ENCODE peak calls at places on chromosomes 13 and 19, in seven cellular contexts. One of them, this sample, is unnamed.

GRCh38 chr13:95714142-95714832 is 37.3 kb downstream of the DNAJC3 start:
- DNase-seq in erythroblast: no peak
- DNase-seq in SIG-M5: peak
- DNase-seq in epithelial cell of esophagus: peak
- DNase-seq in bronchial epithelial cell: peak
- DNase-seq in NCI-H446: no peak
- DNase-seq in C1 segment of cervical spinal cord: no peak
- DNase-seq in this sample: no peak

GRCh38 chr19:7397687-7398086 is 49.0 kb downstream of the ARHGEF18 start:
- DNase-seq in erythroblast: no peak
- DNase-seq in SIG-M5: no peak
- DNase-seq in epithelial cell of esophagus: peak
- DNase-seq in bronchial epithelial cell: peak
- DNase-seq in NCI-H446: no peak
- DNase-seq in C1 segment of cervical spinal cord: no peak
- DNase-seq in this sample: no peak

GRCh38 chr19:42229855-42230331 is 9.8 kb downstream of the ZNF526 start:
- DNase-seq in erythroblast: peak
- DNase-seq in SIG-M5: no peak
- DNase-seq in epithelial cell of esophagus: no peak
- DNase-seq in bronchial epithelial cell: no peak
- DNase-seq in NCI-H446: no peak
- DNase-seq in C1 segment of cervical spinal cord: no peak
- DNase-seq in this sample: peak

GRCh38 chr13:67094952-67095351 is 135.2 kb downstream of the PCDH9 start:
- DNase-seq in erythroblast: no peak
- DNase-seq in SIG-M5: no peak
- DNase-seq in epithelial cell of esophagus: no peak
- DNase-seq in bronchial epithelial cell: no peak
- DNase-seq in NCI-H446: no peak
- DNase-seq in C1 segment of cervical spinal cord: no peak
- DNase-seq in this sample: no peak

GRCh38 chr13:108961542-108962125 is 332.2 kb downstream of the MYO16 start:
- DNase-seq in erythroblast: peak
- DNase-seq in SIG-M5: peak
- DNase-seq in epithelial cell of esophagus: peak
- DNase-seq in bronchial epithelial cell: peak
- DNase-seq in NCI-H446: peak
- DNase-seq in C1 segment of cervical spinal cord: no peak
- DNase-seq in this sample: no peak

GRCh38 chr13:51168623-51169022 is 53.6 kb upstream of the FAM124A start:
- DNase-seq in erythroblast: no peak
- DNase-seq in SIG-M5: no peak
- DNase-seq in epithelial cell of esophagus: no peak
- DNase-seq in bronchial epithelial cell: no peak
- DNase-seq in NCI-H446: no peak
- DNase-seq in C1 segment of cervical spinal cord: no peak
- DNase-seq in this sample: no peak

GRCh38 chr19:10009269-10009665 is 1.0 kb downstream of the COL5A3 start:
- DNase-seq in erythroblast: peak
- DNase-seq in SIG-M5: no peak
- DNase-seq in epithelial cell of esophagus: no peak
- DNase-seq in bronchial epithelial cell: no peak
- DNase-seq in NCI-H446: no peak
- DNase-seq in C1 segment of cervical spinal cord: peak
- DNase-seq in this sample: no peak

GRCh38 chr19:13089139-13089856 is 13.4 kb downstream of the LYL1 start:
- DNase-seq in erythroblast: peak
- DNase-seq in SIG-M5: no peak
- DNase-seq in epithelial cell of esophagus: no peak
- DNase-seq in bronchial epithelial cell: peak
- DNase-seq in NCI-H446: no peak
- DNase-seq in C1 segment of cervical spinal cord: no peak
- DNase-seq in this sample: peak

GRCh38 chr13:38921081-38921480 is 69.5 kb downstream of the STOML3 start:
- DNase-seq in erythroblast: no peak
- DNase-seq in SIG-M5: no peak
- DNase-seq in epithelial cell of esophagus: peak
- DNase-seq in bronchial epithelial cell: peak
- DNase-seq in NCI-H446: no peak
- DNase-seq in C1 segment of cervical spinal cord: no peak
- DNase-seq in this sample: no peak

GRCh38 chr19:18966304-18966703 is 25.3 kb upstream of the HOMER3 start:
- DNase-seq in erythroblast: no peak
- DNase-seq in SIG-M5: no peak
- DNase-seq in epithelial cell of esophagus: no peak
- DNase-seq in bronchial epithelial cell: no peak
- DNase-seq in NCI-H446: no peak
- DNase-seq in C1 segment of cervical spinal cord: no peak
- DNase-seq in this sample: no peak

GRCh38 chr13:110254751-110255553 is 52.0 kb downstream of the COL4A1 start:
- DNase-seq in erythroblast: no peak
- DNase-seq in SIG-M5: no peak
- DNase-seq in epithelial cell of esophagus: no peak
- DNase-seq in bronchial epithelial cell: no peak
- DNase-seq in NCI-H446: no peak
- DNase-seq in C1 segment of cervical spinal cord: no peak
- DNase-seq in this sample: no peak

GRCh38 chr19:31501427-31502195 is 152.4 kb upstream of the TSHZ3 start:
- DNase-seq in erythroblast: no peak
- DNase-seq in SIG-M5: no peak
- DNase-seq in epithelial cell of esophagus: no peak
- DNase-seq in bronchial epithelial cell: no peak
- DNase-seq in NCI-H446: no peak
- DNase-seq in C1 segment of cervical spinal cord: no peak
- DNase-seq in this sample: no peak

GRCh38 chr13:80047406-80047805 is 293.5 kb downstream of the SPRY2 start:
- DNase-seq in erythroblast: no peak
- DNase-seq in SIG-M5: no peak
- DNase-seq in epithelial cell of esophagus: no peak
- DNase-seq in bronchial epithelial cell: peak
- DNase-seq in NCI-H446: no peak
- DNase-seq in C1 segment of cervical spinal cord: no peak
- DNase-seq in this sample: no peak

GRCh38 chr19:1266818-1267440 is 2.2 kb upstream of the CIRBP start:
- DNase-seq in erythroblast: peak
- DNase-seq in SIG-M5: no peak
- DNase-seq in epithelial cell of esophagus: peak
- DNase-seq in bronchial epithelial cell: no peak
- DNase-seq in NCI-H446: peak
- DNase-seq in C1 segment of cervical spinal cord: peak
- DNase-seq in this sample: peak

GRCh38 chr19:20167020-20167644 is at the start of gene ZNF486:
- DNase-seq in erythroblast: peak
- DNase-seq in SIG-M5: no peak
- DNase-seq in epithelial cell of esophagus: peak
- DNase-seq in bronchial epithelial cell: peak
- DNase-seq in NCI-H446: peak
- DNase-seq in C1 segment of cervical spinal cord: peak
- DNase-seq in this sample: peak

GRCh38 chr13:35794734-35795389 is 318.4 kb upstream of the MAB21L1 start:
- DNase-seq in erythroblast: no peak
- DNase-seq in SIG-M5: no peak
- DNase-seq in epithelial cell of esophagus: no peak
- DNase-seq in bronchial epithelial cell: no peak
- DNase-seq in NCI-H446: no peak
- DNase-seq in C1 segment of cervical spinal cord: no peak
- DNase-seq in this sample: no peak

GRCh38 chr19:6275170-6275744 is 4.5 kb downstream of the MLLT1 start:
- DNase-seq in erythroblast: no peak
- DNase-seq in SIG-M5: no peak
- DNase-seq in epithelial cell of esophagus: no peak
- DNase-seq in bronchial epithelial cell: no peak
- DNase-seq in NCI-H446: no peak
- DNase-seq in C1 segment of cervical spinal cord: no peak
- DNase-seq in this sample: no peak

GRCh38 chr19:51325161-51325979 is 13.9 kb downstream of the IGLON5 start:
- DNase-seq in erythroblast: no peak
- DNase-seq in SIG-M5: no peak
- DNase-seq in epithelial cell of esophagus: no peak
- DNase-seq in bronchial epithelial cell: no peak
- DNase-seq in NCI-H446: no peak
- DNase-seq in C1 segment of cervical spinal cord: no peak
- DNase-seq in this sample: no peak

GRCh38 chr19:16605115-16605514 is 22.9 kb downstream of the MED26 start:
- DNase-seq in erythroblast: no peak
- DNase-seq in SIG-M5: no peak
- DNase-seq in epithelial cell of esophagus: no peak
- DNase-seq in bronchial epithelial cell: no peak
- DNase-seq in NCI-H446: no peak
- DNase-seq in C1 segment of cervical spinal cord: no peak
- DNase-seq in this sample: no peak

GRCh38 chr19:799076-799881 is 2.0 kb downstream of the PTBP1 start:
- DNase-seq in erythroblast: peak
- DNase-seq in SIG-M5: no peak
- DNase-seq in epithelial cell of esophagus: peak
- DNase-seq in bronchial epithelial cell: peak
- DNase-seq in NCI-H446: peak
- DNase-seq in C1 segment of cervical spinal cord: no peak
- DNase-seq in this sample: no peak

This sample was measured in WERI-Rb-1.